ENCODE peak calls at places on chromosome 12, in six cellular contexts. I is neural crest cell, R is skeletal muscle cell, H is ELR, E is vagina, G is choroid plexus epithelial cell. A is an unnamed sample.

GRCh38 chr12:85765443-85765842 is 70.8 kb downstream of the RASSF9 start:
- DNase-seq in I (no peak), R (no peak), H (no peak), E (no peak), G (no peak), A (no peak)

GRCh38 chr12:131005161-131006035 is 51.7 kb downstream of the ADGRD1 start:
- DNase-seq in I (no peak), R (no peak), H (no peak), E (no peak), G (no peak), A (no peak)

GRCh38 chr12:116539905-116540482 is 19.2 kb upstream of the MAP1LC3B2 start:
- DNase-seq in I (no peak), R (no peak), H (peak), E (no peak), G (peak), A (peak)

GRCh38 chr12:6792522-6793201 is 3.3 kb downstream of the CD4 start:
- DNase-seq in I (peak), R (no peak), H (no peak), E (no peak), G (no peak), A (no peak)

GRCh38 chr12:10310926-10311705 is 3.4 kb downstream of the KLRD1 start:
- DNase-seq in I (no peak), R (no peak), H (no peak), E (no peak), G (peak), A (peak)

GRCh38 chr12:4567073-4567881 is 5.3 kb downstream of the DYRK4 start:
- DNase-seq in I (no peak), R (no peak), H (no peak), E (no peak), G (no peak), A (no peak)

GRCh38 chr12:108000111-108000510 is 129.0 kb upstream of the WSCD2 start:
- DNase-seq in I (no peak), R (no peak), H (no peak), E (peak), G (no peak), A (no peak)

GRCh38 chr12:122322501-122322900 is 56.2 kb upstream of the VPS33A start:
- DNase-seq in I (no peak), R (peak), H (peak), E (no peak), G (peak), A (no peak)

GRCh38 chr12:29566441-29566840 is 69.0 kb upstream of the OVCH1 start:
- DNase-seq in I (no peak), R (no peak), H (no peak), E (no peak), G (peak), A (no peak)

GRCh38 chr12:111997300-111997699 is 15.7 kb downstream of the TMEM116 start:
- DNase-seq in I (no peak), R (no peak), H (no peak), E (no peak), G (no peak), A (no peak)

GRCh38 chr12:113889076-113889475 is 77.0 kb downstream of the RBM19 start:
- DNase-seq in I (no peak), R (no peak), H (peak), E (no peak), G (peak), A (peak)

GRCh38 chr12:71685961-71686657 is at the start of gene TMEM19:
- DNase-seq in I (peak), R (peak), H (peak), E (peak), G (peak), A (peak)

GRCh38 chr12:46963977-46964376 is 115.4 kb upstream of the PCED1B start:
- DNase-seq in I (no peak), R (peak), H (peak), E (no peak), G (peak), A (peak)

GRCh38 chr12:128698573-128698972 is 125.2 kb downstream of the SLC15A4 start:
- DNase-seq in I (no peak), R (no peak), H (no peak), E (no peak), G (no peak), A (no peak)

GRCh38 chr12:106066051-106066705 is 72.6 kb downstream of the NUAK1 start:
- DNase-seq in I (no peak), R (no peak), H (peak), E (peak), G (no peak), A (no peak)

GRCh38 chr12:82877963-82878362 is 191.3 kb downstream of the TMTC2 start:
- DNase-seq in I (no peak), R (no peak), H (no peak), E (no peak), G (no peak), A (no peak)

GRCh38 chr12:120422892-120423456 is 14.9 kb upstream of the COX6A1 start:
- DNase-seq in I (no peak), R (no peak), H (no peak), E (no peak), G (no peak), A (no peak)

GRCh38 chr12:102216086-102216691 is 18.6 kb upstream of the PMCH start:
- DNase-seq in I (no peak), R (peak), H (peak), E (no peak), G (peak), A (peak)

GRCh38 chr12:109202770-109203169 is 86.4 kb downstream of the ACACB start:
- DNase-seq in I (no peak), R (no peak), H (no peak), E (no peak), G (no peak), A (no peak)